ENCODE peak calls at places on chromosomes 12 and 14, in seven cellular contexts. Q is mucosa of descending colon, M is stomach, Y is esophagus squamous epithelium, V is HepG2, C is dorsolateral prefrontal cortex, I is heart left ventricle. B is an unnamed sample.
A peak's percentile ranks its signal among the peaks of the same experiment; 100 is the strongest.

GRCh38 chr12:30013051-30013450 is 229.3 kb upstream of the TMTC1 start:
- DNase-seq in Q (no peak), M (no peak), Y (no peak), V (no peak), C (no peak), I (no peak), B (no peak)

GRCh38 chr12:100185361-100185894 is 15.2 kb upstream of the ACTR6 start:
- DNase-seq in Q (no peak), M (no peak), Y (no peak), V (no peak), C (no peak), I (no peak), B (no peak)

GRCh38 chr12:52454411-52455201 is 2.7 kb upstream of the KRT6B start:
- DNase-seq in Q (no peak), M (no peak), Y (no peak), V (no peak), C (no peak), I (no peak), B (no peak)

GRCh38 chr12:58028294-58028693 is 86.9 kb downstream of the ATP23 start:
- DNase-seq in Q (no peak), M (no peak), Y (no peak), V (no peak), C (no peak), I (no peak), B (no peak)

GRCh38 chr12:6819069-6820030 is 2.3 kb upstream of the GPR162 start:
- DNase-seq in Q (no peak), M (no peak), Y (no peak), V (no peak), C (no peak), I (no peak), B (no peak)

GRCh38 chr14:52413729-52414453 is 99.8 kb downstream of the PTGER2 start:
- DNase-seq in Q (no peak), M (no peak), Y (no peak), V (no peak), C (no peak), I (no peak), B (no peak)

GRCh38 chr12:130715150-130715995 is 726 bp downstream of the RIMBP2 start:
- DNase-seq in Q (no peak), M (peak; percentile 19), Y (no peak), V (no peak), C (no peak), I (no peak), B (no peak)

GRCh38 chr12:121250359-121250758 is 40.4 kb downstream of the P2RX4 start:
- DNase-seq in Q (no peak), M (no peak), Y (no peak), V (no peak), C (no peak), I (no peak), B (no peak)

GRCh38 chr14:77921820-77922219 is 121.9 kb downstream of the ADCK1 start:
- DNase-seq in Q (no peak), M (no peak), Y (no peak), V (no peak), C (no peak), I (no peak), B (no peak)

GRCh38 chr14:58327019-58327418 is 28.7 kb downstream of the ARID4A start:
- DNase-seq in Q (no peak), M (no peak), Y (no peak), V (no peak), C (no peak), I (no peak), B (no peak)

GRCh38 chr14:24435192-24435810 is 5.5 kb downstream of the KHNYN start:
- DNase-seq in Q (no peak), M (no peak), Y (no peak), V (no peak), C (no peak), I (no peak), B (no peak)

DNA sequence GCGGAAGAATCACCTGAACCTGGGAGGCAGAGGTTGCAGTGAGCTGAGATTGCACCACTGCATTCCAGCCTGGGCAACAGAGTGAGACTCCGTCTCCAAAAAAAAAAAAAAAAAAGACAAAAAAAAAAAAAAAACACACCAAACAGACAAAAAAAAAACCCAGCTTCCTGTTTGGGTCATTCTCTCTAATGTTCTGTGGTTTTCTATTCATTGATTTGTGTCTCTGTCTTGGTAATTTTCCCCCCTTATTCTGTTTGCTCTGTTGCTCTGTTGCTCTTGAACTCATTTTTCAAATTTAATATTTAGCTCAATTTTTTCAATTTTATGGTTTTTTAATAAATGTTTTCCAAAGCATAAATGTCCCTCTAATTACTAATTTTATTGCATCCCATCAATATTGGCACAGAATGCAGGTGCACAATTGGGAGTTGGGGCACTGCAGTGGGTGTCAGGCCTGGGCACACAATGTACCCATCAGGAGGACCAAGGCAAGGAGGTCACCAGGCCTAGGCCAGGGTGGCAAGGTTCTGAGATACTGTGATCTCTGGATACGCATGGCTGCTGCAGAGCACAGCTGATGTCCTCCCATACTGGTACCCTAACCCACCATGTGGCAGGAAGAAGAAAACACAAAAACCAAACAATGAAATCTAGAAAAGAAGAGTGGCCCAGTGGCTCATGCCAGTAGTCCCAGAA is 8.0 kb upstream of the GNPTAB start:
- DNase-seq in Q (no peak), M (no peak), Y (no peak), V (no peak), C (no peak), I (no peak), B (no peak)
- H3K4me3 ChIP-seq in Q (no peak overlapping the region), M (no peak overlapping the region), Y (no peak overlapping the region), V (no peak overlapping the region), C (no peak overlapping the region), I (no peak overlapping the region), B (no peak overlapping the region)

GRCh38 chr14:60485057-60485599 is 735 bp downstream of the C14orf39 start:
- DNase-seq in Q (no peak), M (no peak), Y (no peak), V (no peak), C (no peak), I (no peak), B (no peak)

GRCh38 chr14:60488175-60488574 is 2.3 kb upstream of the C14orf39 start:
- DNase-seq in Q (no peak), M (no peak), Y (no peak), V (no peak), C (no peak), I (no peak), B (no peak)

GRCh38 chr14:60485600-60486251 is at the start of gene C14orf39:
- DNase-seq in Q (no peak), M (no peak), Y (no peak), V (no peak), C (no peak), I (no peak), B (no peak)

GRCh38 chr14:60487211-60487610 is 1.3 kb upstream of the C14orf39 start:
- DNase-seq in Q (no peak), M (no peak), Y (no peak), V (no peak), C (no peak), I (no peak), B (no peak)

GRCh38 chr14:60490270-60490669 is 4.4 kb upstream of the C14orf39 start:
- DNase-seq in Q (no peak), M (no peak), Y (no peak), V (no peak), C (no peak), I (no peak), B (no peak)
- TF ChIP-seq CTCF in Q (no peak), M (no peak), Y (no peak), V (no peak), C (no peak), I (no peak), B (no peak)

GRCh38 chr12:95321516-95322246 is 104.1 kb downstream of the VEZT start:
- DNase-seq in Q (no peak), M (no peak), Y (no peak), V (no peak), C (no peak), I (no peak), B (no peak)
- H3K4me3 ChIP-seq in Q (no peak overlapping the region), M (no peak overlapping the region), Y (no peak overlapping the region), V (no peak overlapping the region), C (no peak overlapping the region), I (no peak overlapping the region), B (no peak overlapping the region)

GRCh38 chr12:60977966-60978365 is 1282.2 kb upstream of the USP15 start:
- DNase-seq in Q (no peak), M (no peak), Y (no peak), V (no peak), C (no peak), I (no peak), B (no peak)
- TF ChIP-seq CTCF in Q (no peak), M (no peak), Y (no peak), V (no peak), C (peak; percentile 16), I (no peak), B (no peak)

DNA sequence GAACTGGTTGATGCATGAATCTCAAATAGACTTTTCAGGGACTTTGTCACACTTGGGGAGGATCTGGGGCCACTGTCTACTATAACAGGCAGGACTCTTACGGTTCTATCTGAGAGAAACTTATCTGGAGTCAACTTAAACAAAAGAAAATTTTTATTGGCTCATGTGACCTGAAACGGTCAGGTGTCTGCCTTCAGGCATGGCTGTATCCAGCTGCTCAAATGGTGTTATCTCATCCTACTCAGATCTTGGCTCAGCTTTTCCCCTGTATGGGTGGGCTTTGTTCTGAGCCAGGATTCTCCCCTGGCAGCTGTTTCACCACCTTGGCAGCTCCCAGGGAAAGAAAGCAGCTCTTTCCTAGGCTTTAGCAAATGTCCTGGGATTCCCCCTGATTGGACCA is 183.2 kb upstream of the MYL2 start:
- DNase-seq in Q (no peak), M (no peak), Y (no peak), V (no peak), C (no peak), I (no peak), B (no peak)
- H3K4me3 ChIP-seq in Q (no peak overlapping the region), M (no peak overlapping the region), Y (no peak overlapping the region), V (no peak overlapping the region), C (no peak overlapping the region), I (no peak overlapping the region), B (no peak overlapping the region)

DNA sequence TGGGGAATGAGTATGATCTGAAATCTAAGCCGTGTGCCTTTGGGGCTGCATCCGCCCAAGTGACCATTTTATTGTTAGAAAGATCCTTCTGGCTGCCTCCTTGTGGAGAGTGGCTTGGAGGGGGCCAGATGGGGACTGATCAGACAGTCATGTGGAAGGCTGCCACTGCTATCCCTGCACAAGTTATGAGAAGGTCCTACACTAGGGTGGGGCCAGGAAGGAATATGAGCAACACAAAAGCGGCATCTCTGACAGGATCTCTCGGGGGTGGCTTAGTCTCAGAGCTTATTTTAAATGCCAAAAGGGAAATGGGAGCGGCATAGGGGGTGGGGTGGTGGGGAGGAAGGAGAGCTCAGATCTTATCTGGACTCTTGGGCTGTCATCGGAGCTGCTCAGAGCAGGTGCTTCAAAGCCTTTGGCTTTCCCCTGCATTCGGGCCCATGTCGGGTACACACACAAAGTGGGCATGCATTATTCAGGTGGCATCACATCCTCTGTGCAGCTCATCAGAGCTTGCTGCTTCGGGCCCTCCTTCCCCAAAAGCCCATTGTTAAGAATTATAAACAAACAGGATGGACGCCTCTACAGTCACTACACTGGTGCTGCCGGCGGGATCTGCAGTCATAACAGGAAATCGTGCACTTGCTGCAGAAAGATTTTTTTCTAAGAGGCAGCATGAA is 805.4 kb downstream of the VRK1 start:
- DNase-seq in Q (peak; percentile 33), M (no peak), Y (no peak), V (no peak), C (no peak), I (peak; percentile 7), B (no peak)
- TF ChIP-seq CTCF in Q (no peak), M (no peak), Y (no peak), V (no peak), C (no peak), I (no peak), B (no peak)

B was measured in HFF-Myc.